ENCODE peak calls at places on chromosome 18, in five cellular contexts. R, Y, E, G and C are unnamed samples.

GRCh38 chr18:9133225-9133624 is 3.4 kb upstream of the ANKRD12 start:
- DNase-seq in Y (no peak), E (no peak), R (no peak), G (no peak), C (no peak)

GRCh38 chr18:79805211-79805862 is 7.6 kb downstream of the KCNG2 start:
- DNase-seq in E (no peak), R (no peak), G (no peak), Y (no peak), C (no peak)

GRCh38 chr18:68991281-68991680 is 193.4 kb downstream of the CCDC102B start:
- DNase-seq in E (no peak), Y (no peak), G (no peak), R (no peak), C (no peak)

GRCh38 chr18:46646468-46646867 is 10.6 kb downstream of the LOXHD1 start:
- DNase-seq in Y (no peak), E (no peak), R (no peak), G (no peak), C (no peak)

GRCh38 chr18:9647496-9648323 is 33.4 kb upstream of the PPP4R1 start:
- DNase-seq in G (no peak), E (no peak), R (no peak), Y (no peak), C (no peak)

GRCh38 chr18:36035253-36035652 is 32.1 kb downstream of the RPRD1A start:
- DNase-seq in E (no peak), R (no peak), G (no peak), Y (no peak), C (no peak)

GRCh38 chr18:68772268-68772667 is 25.6 kb upstream of the CCDC102B start:
- DNase-seq in R (no peak), E (no peak), Y (no peak), G (no peak), C (no peak)

GRCh38 chr18:44700652-44701051 is 20.0 kb downstream of the SETBP1 start:
- DNase-seq in G (peak), E (no peak), R (no peak), Y (peak), C (no peak)

GRCh38 chr18:34352385-34353163 is 127.9 kb upstream of the NOL4 start:
- DNase-seq in E (no peak), G (no peak), R (no peak), Y (no peak), C (no peak)

GRCh38 chr18:64994370-64994769 is 756.4 kb upstream of the CDH7 start:
- DNase-seq in Y (no peak), E (no peak), G (no peak), R (no peak), C (no peak)

GRCh38 chr18:69999671-70000070 is 52.0 kb upstream of the CD226 start:
- DNase-seq in Y (no peak), G (no peak), E (no peak), R (no peak), C (no peak)

GRCh38 chr18:48838921-48839818 is 111.6 kb downstream of the SMAD7 start:
- DNase-seq in E (no peak), R (no peak), Y (no peak), G (no peak), C (no peak)

GRCh38 chr18:20971886-20972267 is 139.7 kb downstream of the ROCK1 start:
- DNase-seq in E (no peak), G (no peak), Y (no peak), R (peak), C (no peak)

GRCh38 chr18:58416704-58417683 is 211.9 kb downstream of the ALPK2 start:
- DNase-seq in E (no peak), Y (no peak), G (no peak), R (no peak), C (no peak)

GRCh38 chr18:22275706-22276333 is 106.4 kb downstream of the GATA6 start:
- DNase-seq in E (no peak), Y (no peak), G (no peak), R (no peak), C (no peak)

GRCh38 chr18:62812242-62812641 is 96.9 kb downstream of the PHLPP1 start:
- DNase-seq in G (no peak), E (no peak), Y (no peak), R (no peak), C (no peak)

GRCh38 chr18:47847635-47848034 is 82.8 kb downstream of the SMAD2 start:
- DNase-seq in E (no peak), G (no peak), R (no peak), Y (no peak), C (no peak)

GRCh38 chr18:48157956-48158355 is 227.5 kb upstream of the SMAD2 start:
- DNase-seq in R (no peak), E (no peak), Y (no peak), G (no peak), C (no peak)

GRCh38 chr18:42931501-42931900 is 184.0 kb downstream of the RIT2 start:
- DNase-seq in R (no peak), E (no peak), G (peak), Y (no peak), C (no peak)

GRCh38 chr18:48098538-48098937 is 168.1 kb upstream of the SMAD2 start:
- DNase-seq in Y (no peak), G (no peak), R (no peak), E (no peak), C (no peak)

GRCh38 chr18:60838677-60839076 is 466.1 kb upstream of the MC4R start:
- DNase-seq in R (no peak), Y (no peak), G (no peak), E (no peak), C (no peak)

GRCh38 chr18:41576643-41577042 is 378.4 kb upstream of the PIK3C3 start:
- DNase-seq in G (no peak), R (no peak), E (no peak), Y (no peak), C (no peak)

GRCh38 chr18:36229188-36229587 is 41.9 kb downstream of the MOCOS start:
- DNase-seq in Y (no peak), R (no peak), E (no peak), G (no peak), C (no peak)

GRCh38 chr18:35953688-35954087 is 18.8 kb upstream of the RMP24 start:
- DNase-seq in G (no peak), Y (no peak), R (no peak), E (no peak), C (no peak)

GRCh38 chr18:22197668-22198067 is 28.3 kb downstream of the GATA6 start:
- DNase-seq in R (no peak), G (no peak), E (no peak), Y (no peak), C (no peak)

GRCh38 chr18:32919799-32920198 is 147.0 kb upstream of the KLHL14 start:
- DNase-seq in E (no peak), R (peak), Y (no peak), G (no peak), C (no peak)

GRCh38 chr18:7840445-7840844 is 273.3 kb downstream of the PTPRM start:
- DNase-seq in G (no peak), E (no peak), Y (no peak), R (no peak), C (no peak)

GRCh38 chr18:68447286-68447685 is 267.6 kb downstream of the TMX3 start:
- DNase-seq in G (no peak), E (no peak), R (no peak), Y (no peak), C (no peak)